ENCODE peak calls at places on chromosomes 11 and 22, in eight cellular contexts. A is MM.1S, L is keratinocyte, D is H1, X is left lung, Y is fibroblast of lung, J is heart right ventricle, M is cardiac muscle cell. P is an unnamed sample. For H3K27me3, the result is how much of the 10 kb centered on the place peaks cover.

GRCh38 chr11:116373545-116373944 is 399.2 kb downstream of the BUD13 start:
- DNase-seq in A (no peak), L (no peak), D (no peak), X (no peak), Y (no peak), J (no peak), M (no peak), P (no peak)

GRCh38 chr22:20264614-20265452 is 3.3 kb downstream of the RTN4R start:
- DNase-seq in A (no peak), L (no peak), D (no peak), X (no peak), Y (no peak), J (no peak), M (no peak), P (no peak)

GRCh38 chr11:118947091-118947490 is 9.0 kb upstream of the UPK2 start:
- DNase-seq in A (no peak), L (no peak), D (no peak), X (no peak), Y (no peak), J (no peak), M (no peak), P (no peak)

GRCh38 chr22:17198188-17199130 is 20.8 kb downstream of the ADA2 start:
- DNase-seq in A (no peak), L (no peak), D (peak), X (no peak), Y (peak), J (peak), M (peak), P (no peak)

GRCh38 chr22:38467438-38467903 is 425 bp upstream of the KDELR3 start:
- DNase-seq in A (no peak), L (no peak), D (no peak), X (peak), Y (no peak), J (peak), M (no peak), P (no peak)

GRCh38 chr22:45960477-45961386 is 16.2 kb downstream of the WNT7B start:
- DNase-seq in A (no peak), L (no peak), D (no peak), X (no peak), Y (peak), J (no peak), M (no peak), P (no peak)

GRCh38 chr11:31810779-31811647 is at the start of gene PAX6:
- DNase-seq in A (peak), L (peak), D (no peak), X (peak), Y (peak), J (no peak), M (peak), P (peak)

GRCh38 chr11:26106713-26107112 is 225.2 kb upstream of the ANO3 start:
- DNase-seq in A (peak), L (no peak), D (no peak), X (no peak), Y (no peak), J (no peak), M (no peak), P (peak)

GRCh38 chr11:63843042-63843441 is 4.1 kb downstream of the MARK2 start:
- DNase-seq in A (no peak), L (no peak), D (no peak), X (no peak), Y (no peak), J (no peak), M (no peak), P (no peak)

GRCh38 chr22:36761553-36762240 is 14.2 kb downstream of the IFT27 start:
- DNase-seq in A (no peak), L (no peak), D (no peak), X (no peak), Y (no peak), J (no peak), M (no peak), P (peak)

GRCh38 chr11:17257200-17257599 is 19.3 kb upstream of the NUCB2 start:
- DNase-seq in A (no peak), L (no peak), D (no peak), X (no peak), Y (peak), J (no peak), M (no peak), P (no peak)
- H3K4me3 ChIP-seq in A (no peak), L (no peak), D (no peak), X (no peak), Y (no peak), J (no peak), M (no peak), P (no peak)

GRCh38 chr22:29155966-29156365 is 49.7 kb upstream of the EMID1 start:
- DNase-seq in A (no peak), L (no peak), D (no peak), X (no peak), Y (no peak), J (no peak), M (no peak), P (no peak)

GRCh38 chr22:29158546-29158945 is 47.1 kb upstream of the EMID1 start:
- DNase-seq in A (no peak), L (no peak), D (no peak), X (no peak), Y (no peak), J (no peak), M (no peak), P (no peak)

GRCh38 chr22:29154364-29155048 is 51.2 kb upstream of the EMID1 start:
- DNase-seq in A (peak), L (no peak), D (peak), X (peak), Y (peak), J (peak), M (peak), P (peak)

GRCh38 chr22:29157759-29158535 is 47.7 kb upstream of the EMID1 start:
- DNase-seq in A (no peak), L (no peak), D (no peak), X (no peak), Y (no peak), J (no peak), M (no peak), P (no peak)

DNA sequence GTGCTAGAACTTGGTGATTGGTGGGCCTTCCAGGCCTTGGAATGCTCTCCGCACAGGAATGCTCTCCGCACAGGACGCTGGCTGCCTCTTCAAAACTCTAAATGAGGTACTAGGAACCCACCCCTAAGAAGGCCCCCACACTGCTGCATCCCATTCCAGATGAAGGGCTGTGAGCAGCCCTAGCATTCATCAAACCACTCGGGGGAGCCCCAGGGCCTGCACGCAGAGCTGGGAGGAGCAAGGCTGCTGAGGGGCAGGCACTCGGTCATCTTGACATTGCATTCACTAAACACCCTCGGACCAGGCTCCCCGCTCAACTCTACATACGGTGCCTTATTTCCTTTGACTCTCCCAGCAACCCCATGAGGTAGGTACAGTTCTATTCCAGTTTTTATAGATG is 49.2 kb upstream of the EMID1 start:
- DNase-seq in A (no peak), L (no peak), D (no peak), X (no peak), Y (no peak), J (no peak), M (peak), P (no peak)
- TF ChIP-seq CTCF in A (no peak), L (no peak), D (peak), X (no peak), Y (peak), J (no peak), M (peak), P (peak)

DNA sequence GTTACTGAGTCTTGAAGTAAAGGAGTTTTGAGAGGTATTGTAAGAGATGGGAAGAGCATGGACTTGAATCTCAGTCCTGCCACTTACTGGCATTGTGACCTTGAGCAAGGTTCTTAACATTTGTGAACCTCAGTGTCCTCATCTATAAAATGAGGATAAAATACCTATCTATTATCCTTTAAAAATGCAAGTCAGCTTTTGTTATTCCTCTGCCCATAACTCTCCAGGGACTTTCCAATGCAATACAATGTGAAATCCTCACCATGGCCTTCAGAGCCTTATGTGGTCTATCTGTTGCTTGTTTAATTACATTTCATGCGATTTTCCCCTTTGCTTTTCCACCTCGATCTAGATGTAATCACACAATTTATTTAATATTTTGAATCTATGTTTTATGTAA is 9.1 kb downstream of the TMEM135 start:
- DNase-seq in A (no peak), L (no peak), D (no peak), X (no peak), Y (no peak), J (no peak), M (no peak), P (no peak)
- H3K27me3 ChIP-seq in A (under half), L (under half), D (under half), X (under half), Y (under half), J (under half), M (under half), P (under half)

GRCh38 chr22:41915035-41915782 is at the start of gene SHISA8:
- DNase-seq in A (peak), L (no peak), D (no peak), X (no peak), Y (peak), J (peak), M (peak), P (peak)
- H3K4me3 ChIP-seq in A (peak), L (peak), D (peak), X (no peak), Y (no peak), J (peak), M (peak), P (no peak)

GRCh38 chr11:64890084-64890944 is 11.9 kb upstream of the EHD1 start:
- DNase-seq in A (no peak), L (no peak), D (no peak), X (no peak), Y (no peak), J (no peak), M (no peak), P (no peak)

GRCh38 chr11:64892411-64892831 is 14.0 kb upstream of the EHD1 start:
- DNase-seq in A (no peak), L (no peak), D (no peak), X (no peak), Y (no peak), J (peak), M (no peak), P (no peak)

GRCh38 chr11:64891880-64892279 is 13.5 kb upstream of the EHD1 start:
- DNase-seq in A (no peak), L (no peak), D (no peak), X (no peak), Y (no peak), J (no peak), M (no peak), P (no peak)

GRCh38 chr11:64892838-64893193 is 14.4 kb upstream of the EHD1 start:
- DNase-seq in A (no peak), L (no peak), D (no peak), X (no peak), Y (no peak), J (no peak), M (no peak), P (no peak)

DNA sequence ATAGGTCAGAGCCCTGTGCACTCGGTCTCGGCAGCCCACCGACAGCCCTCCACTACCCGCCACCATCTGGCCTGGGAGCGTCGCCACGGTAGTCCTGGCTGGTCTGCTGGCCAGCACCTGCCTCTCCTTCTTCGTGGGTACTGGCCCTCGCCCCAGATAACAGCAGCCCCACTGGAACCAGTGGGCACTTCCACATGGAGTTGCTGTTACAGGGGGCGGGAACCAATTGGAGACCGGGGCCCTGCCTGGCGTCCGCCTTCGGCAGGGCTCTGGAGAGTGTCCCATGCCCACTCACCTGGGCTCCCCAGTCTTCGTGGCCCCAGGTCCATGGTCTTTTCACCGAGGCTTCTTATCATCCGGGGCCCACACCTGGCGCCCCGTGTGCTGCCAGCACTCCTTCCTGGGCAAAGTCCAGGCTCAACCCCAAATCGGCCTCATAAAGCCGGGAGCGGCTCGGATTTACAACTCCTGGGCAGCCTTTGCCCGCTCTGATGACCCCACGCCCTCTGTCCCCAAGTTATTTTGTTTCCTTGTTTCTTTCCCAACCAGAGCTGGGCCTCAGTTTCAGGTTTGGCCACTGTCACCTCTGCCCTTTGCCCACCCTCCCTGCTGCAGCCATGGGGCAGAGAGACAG is 12.9 kb upstream of the EHD1 start:
- DNase-seq in A (no peak), L (no peak), D (no peak), X (no peak), Y (no peak), J (no peak), M (no peak), P (no peak)
- TF ChIP-seq CTCF in A (no peak), L (no peak), D (no peak), X (no peak), Y (no peak), J (no peak), M (no peak), P (no peak)

GRCh38 chr11:72840780-72841179 is 26.6 kb downstream of the ATG16L2 start:
- DNase-seq in A (no peak), L (no peak), D (no peak), X (no peak), Y (peak), J (no peak), M (no peak), P (no peak)
- H3K27me3 ChIP-seq in A (under half), L (under half), D (under half), X (under half), Y (under half), J (under half), M (under half), P (under half)

GRCh38 chr11:2826679-2827056 is 58.9 kb downstream of the CDKN1C start:
- DNase-seq in A (no peak), L (no peak), D (no peak), X (no peak), Y (no peak), J (no peak), M (no peak), P (no peak)

GRCh38 chr11:2827256-2827655 is 58.3 kb downstream of the CDKN1C start:
- DNase-seq in A (no peak), L (no peak), D (no peak), X (peak), Y (peak), J (peak), M (no peak), P (no peak)

GRCh38 chr11:2825886-2826678 is 59.5 kb downstream of the CDKN1C start:
- DNase-seq in A (no peak), L (peak), D (peak), X (peak), Y (peak), J (peak), M (no peak), P (no peak)

GRCh38 chr11:2825261-2825885 is 60.2 kb downstream of the CDKN1C start:
- DNase-seq in A (no peak), L (no peak), D (no peak), X (peak), Y (peak), J (peak), M (no peak), P (no peak)

GRCh38 chr11:2824851-2825250 is 60.7 kb downstream of the CDKN1C start:
- DNase-seq in A (no peak), L (no peak), D (no peak), X (peak), Y (no peak), J (no peak), M (no peak), P (no peak)
- H3K4me3 ChIP-seq in A (no peak), L (no peak), D (no peak), X (no peak), Y (no peak), J (no peak), M (no peak), P (no peak)

GRCh38 chr22:42719133-42719532 is 1.5 kb downstream of the A4GALT start:
- DNase-seq in A (no peak), L (no peak), D (no peak), X (no peak), Y (no peak), J (no peak), M (no peak), P (no peak)
- TF ChIP-seq CTCF in A (no peak), L (no peak), D (no peak), X (no peak), Y (no peak), J (peak), M (no peak), P (no peak)

GRCh38 chr11:115222218-115222862 is 281.9 kb downstream of the CADM1 start:
- DNase-seq in A (peak), L (peak), D (no peak), X (no peak), Y (peak), J (no peak), M (no peak), P (no peak)
- H3K27me3 ChIP-seq in A (under half), L (under half), D (under half), X (under half), Y (under half), J (under half), M (under half), P (under half)